ENCODE peak calls at places on chromosomes 6 and 20, in eight cellular contexts. Y is EL; M is activated CD4-positive, alpha-beta T cell treated with anti-CD3 and anti-CD28 coated beads, Interleukin-2, amount 10 ng/mL, durations not matched to agents 24 days and 14 days; W is NCI-H2081; N is stimulated activated CD4-positive, alpha-beta T cell treated with anti-CD3 and anti-CD28 coated beads, Interleukin-15, amount 100 ng/mL, for 1 hour; U is HS-5; S is CD8-positive, alpha-beta T cell; B is stromal cell of bone marrow. I is an unnamed sample.
A peak's percentile ranks its signal among the peaks of the same experiment; 100 is the strongest.

GRCh38 chr6:77425676-77426075 is 37.6 kb downstream of the HTR1B start:
- DNase-seq in Y (peak; percentile 8), M (no peak), W (no peak), N (no peak), U (no peak), S (no peak), B (peak; percentile 52), I (no peak)

GRCh38 chr6:10099086-10099499 is 315.8 kb downstream of the TFAP2A start:
- DNase-seq in Y (no peak), M (no peak), W (no peak), N (no peak), U (no peak), S (no peak), B (no peak), I (no peak)

GRCh38 chr6:136059308-136059707 is 190.8 kb downstream of the MTFR2 start:
- DNase-seq in Y (no peak), M (no peak), W (no peak), N (no peak), U (no peak), S (no peak), B (no peak), I (no peak)

GRCh38 chr6:97394160-97394748 is 111.2 kb upstream of the MMS22L start:
- DNase-seq in Y (peak; percentile 60), M (peak; percentile 84), W (peak; percentile 53), N (no peak), U (peak; percentile 33), S (peak; percentile 4), B (peak; percentile 20), I (no peak)

GRCh38 chr6:154112181-154112809 is 73.3 kb downstream of the OPRM1 start:
- DNase-seq in Y (peak; percentile 31), M (no peak), W (no peak), N (no peak), U (peak; percentile 34), S (no peak), B (no peak), I (no peak)

GRCh38 chr6:22147983-22148797 is 148.6 kb downstream of the PRL start:
- DNase-seq in Y (peak; percentile 76), M (no peak), W (peak; percentile 50), N (no peak), U (no peak), S (no peak), B (peak; percentile 69), I (no peak)

GRCh38 chr20:49230575-49231211 is 11.5 kb downstream of the DDX27 start:
- DNase-seq in Y (peak; percentile 76), M (no peak), W (no peak), N (no peak), U (no peak), S (no peak), B (no peak), I (no peak)

GRCh38 chr20:39588148-39588757 is 626.1 kb downstream of the DHX35 start:
- DNase-seq in Y (no peak), M (no peak), W (no peak), N (no peak), U (no peak), S (no peak), B (no peak), I (no peak)

GRCh38 chr6:83590413-83590812 is 78.1 kb downstream of the PRSS35 start:
- DNase-seq in Y (no peak), M (no peak), W (no peak), N (no peak), U (no peak), S (no peak), B (no peak), I (no peak)

GRCh38 chr20:3734111-3734843 is 1.8 kb downstream of the HSPA12B start:
- DNase-seq in Y (no peak), M (no peak), W (no peak), N (no peak), U (no peak), S (no peak), B (no peak), I (no peak)

GRCh38 chr6:73504160-73504559 is 16.7 kb downstream of the EEF1A1 start:
- DNase-seq in Y (no peak), M (no peak), W (no peak), N (no peak), U (no peak), S (no peak), B (no peak), I (no peak)

GRCh38 chr20:23088891-23089290 is 2.8 kb upstream of the CD93 start:
- DNase-seq in Y (no peak), M (no peak), W (no peak), N (no peak), U (no peak), S (no peak), B (no peak), I (no peak)

GRCh38 chr20:57091748-57092111 is 174.7 kb downstream of the BMP7 start:
- DNase-seq in Y (no peak), M (no peak), W (no peak), N (no peak), U (no peak), S (no peak), B (no peak), I (no peak)

GRCh38 chr20:17794400-17794799 is 94.6 kb downstream of the BANF2 start:
- DNase-seq in Y (no peak), M (no peak), W (no peak), N (no peak), U (no peak), S (no peak), B (no peak), I (no peak)

GRCh38 chr20:53582574-53583351 is 10.9 kb downstream of the ZNF217 start:
- DNase-seq in Y (peak; percentile 91), M (peak; percentile 81), W (no peak), N (no peak), U (peak; percentile 100), S (no peak), B (peak; percentile 97), I (no peak)

GRCh38 chr20:23362392-23363256 is 642 bp downstream of the GZF1 start:
- DNase-seq in Y (peak; percentile 37), M (peak; percentile 81), W (no peak), N (no peak), U (no peak), S (peak; percentile 10), B (no peak), I (no peak)

I was measured in GM06990.